ENCODE peak calls at places on chromosomes 5 and 9, in six cellular contexts. M is upper lobe of right lung; H is OCI-LY7; P is CD8-positive, alpha-beta memory T cell; F is effector memory CD4-positive, alpha-beta T cell; A is pancreas. O is an unnamed sample.
A peak's percentile ranks its signal among the peaks of the same experiment; 100 is the strongest.

GRCh38 chr5:54651482-54652076 is 134.0 kb downstream of the SNX18 start:
- DNase-seq in M (peak; percentile 85), H (no peak), P (no peak), F (no peak), A (peak; percentile 93), O (peak; percentile 92)

GRCh38 chr9:91180240-91180929 is 181.3 kb downstream of the AUH start:
- DNase-seq in M (no peak), H (no peak), P (no peak), F (no peak), A (no peak), O (no peak)

GRCh38 chr9:12884736-12885395 is 110.0 kb downstream of the LURAP1L start:
- DNase-seq in M (no peak), H (no peak), P (no peak), F (no peak), A (peak; percentile 11), O (no peak)

GRCh38 chr9:27599102-27599501 is 25.8 kb upstream of the C9orf72 start:
- DNase-seq in M (no peak), H (no peak), P (no peak), F (no peak), A (no peak), O (no peak)

GRCh38 chr5:72194846-72195245 is 87.6 kb downstream of the MAP1B start:
- DNase-seq in M (no peak), H (no peak), P (peak; percentile 68), F (no peak), A (no peak), O (no peak)

GRCh38 chr9:86281577-86282076 is 711 bp downstream of the ISCA1 start:
- DNase-seq in M (no peak), H (no peak), P (no peak), F (no peak), A (no peak), O (peak; percentile 61)

GRCh38 chr5:138444774-138445546 is 6.1 kb downstream of the REEP2 start:
- DNase-seq in M (peak; percentile 50), H (no peak), P (no peak), F (no peak), A (no peak), O (no peak)

GRCh38 chr5:92309336-92309991 is 926.3 kb upstream of the ARRDC3 start:
- DNase-seq in M (no peak), H (peak; percentile 20), P (no peak), F (no peak), A (no peak), O (no peak)

GRCh38 chr5:160001457-160001856 is 7.5 kb upstream of the TTC1 start:
- DNase-seq in M (no peak), H (no peak), P (no peak), F (no peak), A (no peak), O (no peak)

GRCh38 chr9:74379718-74380117 is 117.4 kb upstream of the RORB start:
- DNase-seq in M (no peak), H (peak; percentile 19), P (peak; percentile 42), F (no peak), A (peak; percentile 30), O (no peak)

GRCh38 chr5:39191216-39191615 is 28.1 kb downstream of the FYB1 start:
- DNase-seq in M (no peak), H (no peak), P (peak; percentile 62), F (no peak), A (no peak), O (no peak)

GRCh38 chr5:53355316-53355715 is 125.1 kb upstream of the FST start:
- DNase-seq in M (no peak), H (no peak), P (no peak), F (no peak), A (no peak), O (no peak)

GRCh38 chr5:57834829-57835554 is 352.4 kb upstream of the ACTBL2 start:
- DNase-seq in M (no peak), H (no peak), P (no peak), F (no peak), A (no peak), O (peak; percentile 79)

GRCh38 chr5:53389093-53389492 is 91.3 kb upstream of the FST start:
- DNase-seq in M (no peak), H (no peak), P (no peak), F (no peak), A (no peak), O (no peak)

GRCh38 chr5:158264264-158264663 is 405.3 kb upstream of the CLINT1 start:
- DNase-seq in M (no peak), H (no peak), P (no peak), F (no peak), A (no peak), O (no peak)

GRCh38 chr5:41240985-41241384 is 27.7 kb upstream of the C6 start:
- DNase-seq in M (no peak), H (no peak), P (no peak), F (no peak), A (no peak), O (no peak)

GRCh38 chr5:62266573-62266972 is 39.4 kb upstream of the KIF2A start:
- DNase-seq in M (no peak), H (no peak), P (no peak), F (no peak), A (no peak), O (no peak)

GRCh38 chr9:108580021-108580439 is 275.8 kb downstream of the ACTL7B start:
- DNase-seq in M (no peak), H (no peak), P (no peak), F (no peak), A (no peak), O (peak; percentile 85)

GRCh38 chr9:117823621-117824020 is 119.4 kb downstream of the TLR4 start:
- DNase-seq in M (no peak), H (no peak), P (no peak), F (no peak), A (no peak), O (no peak)

GRCh38 chr9:117815948-117816347 is 111.7 kb downstream of the TLR4 start:
- DNase-seq in M (no peak), H (no peak), P (no peak), F (no peak), A (no peak), O (no peak)

GRCh38 chr9:117826837-117827236 is 122.6 kb downstream of the TLR4 start:
- DNase-seq in M (no peak), H (no peak), P (no peak), F (no peak), A (no peak), O (no peak)

GRCh38 chr9:117825609-117826347 is 121.6 kb downstream of the TLR4 start:
- DNase-seq in M (no peak), H (no peak), P (peak; percentile 56), F (peak; percentile 8), A (no peak), O (no peak)

DNA sequence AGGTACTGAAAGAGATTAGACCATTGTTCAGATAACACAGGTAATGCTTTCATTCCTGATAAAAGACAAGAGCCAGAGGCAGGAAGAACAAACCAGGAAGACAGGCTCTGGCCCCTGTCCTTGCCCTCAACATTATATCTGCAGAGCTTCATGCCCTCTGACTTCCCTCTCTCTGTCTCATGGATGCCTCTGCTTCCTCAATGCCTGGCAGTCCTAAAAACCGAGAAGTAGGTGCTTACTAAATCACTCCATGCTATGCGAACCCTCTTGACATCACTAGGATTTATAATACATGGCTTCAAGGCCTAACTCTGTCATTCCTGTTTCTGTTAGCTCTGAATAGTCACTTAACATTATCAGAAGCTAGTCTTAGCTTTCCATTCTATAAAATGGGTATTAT is 117.7 kb downstream of the TLR4 start:
- DNase-seq in M (no peak), H (no peak), P (no peak), F (no peak), A (no peak), O (no peak)
- H3K27ac ChIP-seq in M (no peak overlapping the region), H (no peak overlapping the region), P (no peak overlapping the region), F (no peak overlapping the region), A (no peak overlapping the region), O (no peak overlapping the region)

GRCh38 chr5:151480859-151481258 is 33.5 kb downstream of the SLC36A1 start:
- DNase-seq in M (no peak), H (no peak), P (no peak), F (no peak), A (no peak), O (no peak)
- H3K27ac ChIP-seq in M (no peak overlapping the region), H (no peak overlapping the region), P (no peak overlapping the region), F (no peak overlapping the region), A (no peak overlapping the region), O (no peak overlapping the region)

GRCh38 chr9:82940386-82940785 is 122.6 kb downstream of the RASEF start:
- DNase-seq in M (no peak), H (no peak), P (no peak), F (no peak), A (no peak), O (no peak)

GRCh38 chr9:82938426-82938825 is 124.5 kb downstream of the RASEF start:
- DNase-seq in M (no peak), H (no peak), P (no peak), F (no peak), A (no peak), O (no peak)

GRCh38 chr9:82930116-82930515 is 132.8 kb downstream of the RASEF start:
- DNase-seq in M (no peak), H (no peak), P (no peak), F (no peak), A (no peak), O (no peak)

GRCh38 chr9:82939451-82939850 is 123.5 kb downstream of the RASEF start:
- DNase-seq in M (no peak), H (no peak), P (no peak), F (no peak), A (peak; percentile 65), O (no peak)

DNA sequence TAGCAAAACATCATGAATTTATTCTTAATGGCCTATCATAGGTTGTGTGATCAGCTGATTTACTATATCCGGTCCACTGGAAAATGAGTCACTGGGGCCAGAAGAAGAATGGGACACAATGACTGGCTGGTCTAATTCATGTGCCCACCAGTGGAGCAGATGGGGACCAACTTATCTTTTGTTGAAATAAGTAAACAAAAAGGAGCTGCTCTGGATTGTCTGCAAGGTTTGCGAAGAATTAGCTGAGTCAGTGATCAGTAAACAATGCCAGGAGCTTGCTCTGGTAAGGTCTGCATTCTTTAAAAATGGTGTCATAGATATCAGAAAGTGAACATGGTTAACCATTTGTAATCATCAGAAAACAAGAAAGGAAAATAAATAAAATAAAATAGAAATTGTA is 128.0 kb downstream of the RASEF start:
- DNase-seq in M (no peak), H (no peak), P (no peak), F (no peak), A (no peak), O (no peak)
- H3K27ac ChIP-seq in M (no peak overlapping the region), H (no peak overlapping the region), P (no peak overlapping the region), F (no peak overlapping the region), A (no peak overlapping the region), O (peak overlapping the region; percentile 75)

DNA sequence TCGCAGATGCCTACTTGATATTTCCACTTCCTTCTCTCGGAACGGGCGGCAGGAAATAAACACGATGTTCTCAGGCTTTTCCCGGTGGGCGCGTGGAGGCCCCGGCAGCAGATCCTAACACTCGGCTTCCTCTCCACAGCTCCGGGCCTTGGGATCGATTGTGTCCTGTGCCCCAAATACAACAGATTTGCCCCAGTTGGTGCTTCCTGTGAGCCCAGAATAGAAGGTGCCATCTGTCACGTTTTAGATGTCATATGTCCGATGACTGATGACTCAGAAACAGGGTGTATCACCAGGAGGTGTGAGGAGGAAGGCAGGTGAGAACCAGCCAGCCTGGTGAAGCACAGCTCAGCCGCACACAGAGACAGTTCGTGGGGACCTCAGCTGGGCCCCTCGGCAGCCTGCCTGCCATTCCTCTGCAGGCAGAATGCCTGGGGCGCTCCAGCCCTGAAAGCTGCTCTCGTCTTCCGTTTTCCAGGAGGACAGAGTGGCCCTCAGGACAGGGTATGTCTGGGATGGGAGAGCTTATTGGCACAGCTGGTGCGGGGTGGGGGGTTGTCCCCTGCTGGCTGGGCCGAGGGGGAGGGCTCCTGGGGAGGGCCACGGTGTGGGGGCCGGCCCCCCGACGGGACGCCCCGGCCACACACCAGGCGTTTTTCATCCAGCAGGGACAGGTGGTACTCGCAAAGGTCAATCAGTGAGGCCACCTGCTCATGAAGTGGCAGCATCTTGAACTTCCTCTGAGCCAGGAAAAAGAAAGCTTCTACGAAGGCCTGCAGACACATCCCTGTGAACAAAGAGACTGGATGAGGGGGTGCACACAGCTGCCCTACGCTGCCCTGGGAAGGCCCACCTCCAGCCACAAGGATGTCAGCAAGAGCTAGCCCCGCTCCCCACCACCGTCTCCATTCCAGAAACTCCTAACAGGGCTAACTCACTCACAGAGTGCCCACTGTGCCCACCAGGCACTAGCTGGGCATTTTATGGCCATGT is 171.0 kb downstream of the DAB2IP start:
- DNase-seq in M (peak; percentile 47), H (peak; percentile 68), P (no peak), F (no peak), A (no peak), O (no peak)
- H3K27ac ChIP-seq in M (no peak overlapping the region), H (no peak overlapping the region), P (no peak overlapping the region), F (no peak overlapping the region), A (no peak overlapping the region), O (no peak overlapping the region)

O was measured in RWPE2.